ENCODE peak calls at places on chromosomes 6 and 20, in seven cellular contexts. A is midbrain, X is NCI-H1092 treated with DMSO at 0.1 percent for 48 hours, P is DMS53, V is B cell, D is fibroblast of lung, U is coronary artery. T is an unnamed sample.

GRCh38 chr20:11677445-11678235 is 240.1 kb upstream of the BTBD3 start:
- DNase-seq in A (no peak), X (no peak), P (no peak), V (no peak), D (no peak), U (no peak), T (no peak)

GRCh38 chr6:128723667-128724066 is 159.3 kb upstream of the LAMA2 start:
- DNase-seq in A (no peak), X (no peak), P (no peak), V (no peak), D (no peak), U (no peak), T (no peak)

GRCh38 chr6:398558-399078 is 7.1 kb downstream of the IRF4 start:
- DNase-seq in A (no peak), X (no peak), P (no peak), V (peak), D (no peak), U (peak), T (no peak)

GRCh38 chr20:6819599-6819998 is 52.1 kb downstream of the BMP2 start:
- DNase-seq in A (no peak), X (peak), P (peak), V (no peak), D (peak), U (no peak), T (no peak)

GRCh38 chr6:155001482-155001881 is 6.4 kb downstream of the TIAM2 start:
- DNase-seq in A (no peak), X (no peak), P (no peak), V (no peak), D (peak), U (no peak), T (no peak)

GRCh38 chr6:11315743-11316437 is 83.4 kb upstream of the NEDD9 start:
- DNase-seq in A (no peak), X (no peak), P (no peak), V (no peak), D (peak), U (no peak), T (no peak)

GRCh38 chr20:48892849-48893352 is 28.6 kb upstream of the ARFGEF2 start:
- DNase-seq in A (no peak), X (no peak), P (no peak), V (no peak), D (no peak), U (no peak), T (no peak)

GRCh38 chr6:131740161-131740560 is 29.3 kb upstream of the CTAGE9 start:
- DNase-seq in A (no peak), X (no peak), P (no peak), V (no peak), D (no peak), U (no peak), T (no peak)

GRCh38 chr6:115554060-115554459 is 506.6 kb downstream of the FRK start:
- DNase-seq in A (no peak), X (no peak), P (no peak), V (no peak), D (no peak), U (no peak), T (no peak)

GRCh38 chr20:62745279-62745958 is 36.8 kb downstream of the NTSR1 start:
- DNase-seq in A (no peak), X (no peak), P (no peak), V (no peak), D (no peak), U (no peak), T (no peak)

GRCh38 chr20:58457083-58457680 is 58.0 kb downstream of the APCDD1L start:
- DNase-seq in A (no peak), X (no peak), P (no peak), V (no peak), D (peak), U (no peak), T (no peak)

GRCh38 chr20:49690899-49691620 is 22.6 kb downstream of the B4GALT5 start:
- DNase-seq in A (no peak), X (no peak), P (peak), V (no peak), D (peak), U (no peak), T (no peak)

GRCh38 chr6:31530659-31531058 is 1.9 kb downstream of the MCCD1 start:
- DNase-seq in A (no peak), X (no peak), P (peak), V (no peak), D (no peak), U (no peak), T (no peak)

GRCh38 chr6:158879180-158879579 is 60.0 kb upstream of the EZR start:
- DNase-seq in A (no peak), X (no peak), P (no peak), V (no peak), D (no peak), U (no peak), T (no peak)

GRCh38 chr20:37669062-37669772 is 24.6 kb upstream of the CTNNBL1 start:
- DNase-seq in A (no peak), X (peak), P (peak), V (no peak), D (no peak), U (no peak), T (no peak)

GRCh38 chr6:109453594-109454482 is 1.7 kb downstream of the MICAL1 start:
- DNase-seq in A (no peak), X (peak), P (peak), V (no peak), D (peak), U (no peak), T (no peak)

GRCh38 chr20:20390393-20390792 is 22.5 kb downstream of the INSM1 start:
- DNase-seq in A (no peak), X (no peak), P (no peak), V (no peak), D (no peak), U (no peak), T (no peak)

GRCh38 chr6:3163248-3163594 is 5.9 kb upstream of the TUBB2A start:
- DNase-seq in A (no peak), X (no peak), P (no peak), V (no peak), D (peak), U (no peak), T (no peak)

GRCh38 chr6:134491473-134491872 is 173.6 kb upstream of the SGK1 start:
- DNase-seq in A (no peak), X (no peak), P (no peak), V (no peak), D (no peak), U (no peak), T (no peak)

GRCh38 chr6:13413466-13413862 is 73.9 kb downstream of the GFOD1 start:
- DNase-seq in A (no peak), X (no peak), P (no peak), V (no peak), D (peak), U (peak), T (no peak)

GRCh38 chr6:168247456-168248147 is 72.0 kb downstream of the DACT2 start:
- DNase-seq in A (no peak), X (peak), P (peak), V (no peak), D (no peak), U (no peak), T (peak)

GRCh38 chr20:15220778-15221565 is 883.6 kb upstream of the FLRT3 start:
- DNase-seq in A (no peak), X (no peak), P (no peak), V (no peak), D (no peak), U (no peak), T (no peak)

GRCh38 chr20:10219452-10219791 is 792 bp downstream of the SNAP25 start:
- DNase-seq in A (peak), X (peak), P (peak), V (peak), D (peak), U (peak), T (peak)

GRCh38 chr20:41242352-41242751 is 75.2 kb downstream of the ZHX3 start:
- DNase-seq in A (no peak), X (no peak), P (no peak), V (no peak), D (no peak), U (no peak), T (no peak)

GRCh38 chr20:19885981-19886665 is 128.1 kb downstream of the RIN2 start:
- DNase-seq in A (peak), X (peak), P (peak), V (no peak), D (peak), U (no peak), T (no peak)

GRCh38 chr20:39961667-39962066 is 727.4 kb downstream of the MAFB start:
- DNase-seq in A (no peak), X (no peak), P (no peak), V (no peak), D (no peak), U (no peak), T (no peak)

GRCh38 chr6:54878705-54879104 is 32.1 kb downstream of the FAM83B start:
- DNase-seq in A (no peak), X (no peak), P (peak), V (no peak), D (peak), U (no peak), T (peak)